ENCODE peak calls at places on chromosomes 4 and X, in ten cellular contexts. Z, Y, N, E, T, I, F, O, P and A are unnamed samples.

GRCh38 chr4:101304916-101305315 is 42.4 kb downstream of the PPP3CA start:
- ATAC-seq in Z (no peak), Y (no peak), N (no peak), E (no peak), T (no peak), I (no peak), F (peak; percentile 28), O (no peak), P (no peak), A (no peak)

GRCh38 chrX:150680974-150681373 is 12.2 kb upstream of the MTMR1 start:
- ATAC-seq in Z (peak; percentile 37), Y (peak; percentile 80), N (no peak), E (no peak), T (peak; percentile 60), I (peak; percentile 63), F (peak; percentile 61), O (no peak), P (no peak), A (peak; percentile 41)

GRCh38 chrX:119398587-119398973 is 556 bp upstream of the SLC25A43 start:
- ATAC-seq in Z (no peak), Y (peak; percentile 25), N (peak; percentile 56), E (no peak), T (no peak), I (peak; percentile 41), F (peak; percentile 24), O (no peak), P (no peak), A (peak; percentile 13)

GRCh38 chr4:164012396-164013027 is 518.0 kb downstream of the TMA16 start:
- ATAC-seq in Z (no peak), Y (peak; percentile 98), N (peak; percentile 29), E (peak; percentile 26), T (no peak), I (no peak), F (no peak), O (no peak), P (peak; percentile 56), A (no peak)

GRCh38 chrX:6226646-6227444 is 1.8 kb downstream of the NLGN4X start:
- ATAC-seq in Z (peak; percentile 13), Y (no peak), N (no peak), E (peak; percentile 25), T (peak; percentile 51), I (no peak), F (peak; percentile 19), O (no peak), P (no peak), A (peak; percentile 22)

GRCh38 chr4:145755802-145756201 is 75.9 kb downstream of the C4orf51 start:
- ATAC-seq in Z (no peak), Y (no peak), N (no peak), E (no peak), T (no peak), I (no peak), F (peak; percentile 57), O (no peak), P (no peak), A (no peak)

GRCh38 chr4:124737619-124738018 is 25.1 kb upstream of the ANKRD50 start:
- ATAC-seq in Z (no peak), Y (no peak), N (no peak), E (no peak), T (no peak), I (no peak), F (no peak), O (no peak), P (no peak), A (no peak)

GRCh38 chr4:68569466-68570121 is 6.5 kb downstream of the UGT2B17 start:
- ATAC-seq in Z (no peak), Y (no peak), N (no peak), E (no peak), T (no peak), I (no peak), F (no peak), O (no peak), P (no peak), A (no peak)

GRCh38 chr4:19657856-19658255 is 593.8 kb upstream of the SLIT2 start:
- ATAC-seq in Z (no peak), Y (no peak), N (no peak), E (no peak), T (no peak), I (no peak), F (no peak), O (no peak), P (no peak), A (no peak)

GRCh38 chrX:153400146-153401132 is 711 bp downstream of the PNMA6E start:
- ATAC-seq in Z (peak; percentile 55), Y (peak; percentile 88), N (peak; percentile 75), E (peak; percentile 20), T (peak; percentile 62), I (no peak), F (no peak), O (peak; percentile 48), P (no peak), A (peak; percentile 34)

GRCh38 chr4:137082051-137082450 is 450.2 kb downstream of the PCDH18 start:
- ATAC-seq in Z (no peak), Y (no peak), N (no peak), E (no peak), T (no peak), I (no peak), F (no peak), O (no peak), P (no peak), A (no peak)

GRCh38 chrX:41621236-41621651 is 67.5 kb upstream of the GPR34 start:
- ATAC-seq in Z (no peak), Y (no peak), N (no peak), E (peak; percentile 41), T (peak; percentile 47), I (no peak), F (peak; percentile 60), O (no peak), P (no peak), A (no peak)

GRCh38 chr4:72558655-72559054 is 10.4 kb downstream of the ADAMTS3 start:
- ATAC-seq in Z (no peak), Y (no peak), N (no peak), E (no peak), T (no peak), I (no peak), F (no peak), O (no peak), P (no peak), A (no peak)

GRCh38 chr4:2785613-2786012 is 7.3 kb upstream of the SH3BP2 start:
- ATAC-seq in Z (peak; percentile 20), Y (peak; percentile 8), N (no peak), E (no peak), T (no peak), I (peak; percentile 64), F (peak; percentile 5), O (peak; percentile 47), P (peak; percentile 60), A (peak; percentile 20)

GRCh38 chr4:83230928-83231327 is 53.7 kb downstream of the COQ2 start:
- ATAC-seq in Z (no peak), Y (no peak), N (peak; percentile 54), E (no peak), T (no peak), I (no peak), F (no peak), O (no peak), P (no peak), A (no peak)

GRCh38 chr4:75654905-75655304 is 18.3 kb downstream of the G3BP2 start:
- ATAC-seq in Z (no peak), Y (no peak), N (no peak), E (no peak), T (no peak), I (no peak), F (no peak), O (peak; percentile 10), P (peak; percentile 64), A (no peak)

GRCh38 chr4:185680617-185681016 is 131.4 kb downstream of the SORBS2 start:
- ATAC-seq in Z (no peak), Y (no peak), N (no peak), E (no peak), T (no peak), I (no peak), F (no peak), O (no peak), P (no peak), A (no peak)

GRCh38 chr4:2256781-2257191 is 5.1 kb downstream of the MXD4 start:
- ATAC-seq in Z (no peak), Y (no peak), N (peak; percentile 43), E (peak; percentile 36), T (peak; percentile 75), I (no peak), F (peak; percentile 31), O (no peak), P (no peak), A (peak; percentile 46)

GRCh38 chr4:76407440-76408119 is 13.4 kb downstream of the CCDC158 start:
- ATAC-seq in Z (no peak), Y (no peak), N (no peak), E (no peak), T (no peak), I (no peak), F (no peak), O (peak; percentile 55), P (peak; percentile 28), A (no peak)

GRCh38 chrX:13750204-13750603 is 15.7 kb downstream of the OFD1 start:
- ATAC-seq in Z (peak; percentile 70), Y (peak; percentile 62), N (no peak), E (no peak), T (peak; percentile 41), I (peak; percentile 55), F (peak; percentile 30), O (peak; percentile 63), P (peak; percentile 65), A (peak; percentile 50)

GRCh38 chr4:19119904-19120303 is 1098.3 kb upstream of the LCORL start:
- ATAC-seq in Z (no peak), Y (no peak), N (no peak), E (no peak), T (no peak), I (no peak), F (no peak), O (no peak), P (no peak), A (no peak)

GRCh38 chr4:146814736-146815135 is 130.9 kb downstream of the TTC29 start:
- ATAC-seq in Z (no peak), Y (no peak), N (peak; percentile 70), E (no peak), T (no peak), I (no peak), F (no peak), O (no peak), P (no peak), A (no peak)

GRCh38 chrX:129652565-129653169 is 2.1 kb downstream of the APLN start:
- ATAC-seq in Z (no peak), Y (no peak), N (no peak), E (no peak), T (no peak), I (no peak), F (no peak), O (no peak), P (no peak), A (no peak)

GRCh38 chr4:21202959-21203358 is 502.7 kb downstream of the PACRGL start:
- ATAC-seq in Z (peak; percentile 72), Y (no peak), N (no peak), E (no peak), T (no peak), I (no peak), F (no peak), O (no peak), P (no peak), A (no peak)

GRCh38 chr4:55354648-55355047 is 8.6 kb downstream of the SRD5A3 start:
- ATAC-seq in Z (no peak), Y (no peak), N (no peak), E (no peak), T (no peak), I (no peak), F (no peak), O (no peak), P (no peak), A (no peak)

GRCh38 chr4:163688856-163689255 is 194.4 kb downstream of the TMA16 start:
- ATAC-seq in Z (no peak), Y (no peak), N (no peak), E (no peak), T (no peak), I (no peak), F (no peak), O (no peak), P (no peak), A (no peak)

GRCh38 chr4:95250544-95251137 is 298.1 kb downstream of the UNC5C start:
- ATAC-seq in Z (no peak), Y (no peak), N (peak; percentile 48), E (no peak), T (no peak), I (no peak), F (no peak), O (no peak), P (no peak), A (no peak)

GRCh38 chr4:54719378-54719777 is 61.6 kb downstream of the KIT start:
- ATAC-seq in Z (no peak), Y (no peak), N (no peak), E (no peak), T (no peak), I (no peak), F (no peak), O (no peak), P (no peak), A (no peak)